ENCODE peak calls at places on chromosome 6, in six cellular contexts. P is K562, U is psoas muscle, H is Caco-2, S is hepatocyte, X is pancreas. G is an unnamed sample. For H3K4me1, the result is how much of the 10 kb centered on the place peaks cover.

GRCh38 chr6:132257561-132257960 is 143.7 kb downstream of the MOXD1 start:
- DNase-seq in X (no peak), S (peak), P (no peak), H (no peak), U (no peak), G (no peak)

GRCh38 chr6:75882734-75883133 is 133.7 kb downstream of the MYO6 start:
- DNase-seq in X (no peak), U (no peak), S (no peak), H (no peak), P (no peak), G (no peak)

GRCh38 chr6:13526718-13527668 is 39.6 kb upstream of the GFOD1 start:
- DNase-seq in S (no peak), P (no peak), H (no peak), U (peak), X (no peak), G (peak)

GRCh38 chr6:92682999-92683398 is 736.4 kb downstream of the EPHA7 start:
- DNase-seq in S (no peak), X (no peak), P (no peak), U (no peak), H (no peak), G (no peak)

GRCh38 chr6:29631860-29632731 is 887 bp downstream of the GABBR1 start:
- DNase-seq in S (peak), H (peak), X (peak), U (peak), P (peak), G (peak)

GRCh38 chr6:95511404-95511803 is 65.9 kb upstream of the MANEA start:
- DNase-seq in H (no peak), X (no peak), U (no peak), P (no peak), S (no peak), G (no peak)

GRCh38 chr6:136647363-136647763 is 97.1 kb upstream of the MAP7 start:
- DNase-seq in P (no peak), S (peak), U (no peak), H (no peak), X (peak), G (no peak)

GRCh38 chr6:90078513-90079289 is 184.4 kb downstream of the GJA10 start:
- DNase-seq in P (peak), X (no peak), U (no peak), H (no peak), S (no peak), G (no peak)

GRCh38 chr6:80077067-80077466 is 29.4 kb upstream of the BCKDHB start:
- DNase-seq in U (no peak), H (no peak), X (no peak), P (no peak), S (no peak), G (no peak)

DNA sequence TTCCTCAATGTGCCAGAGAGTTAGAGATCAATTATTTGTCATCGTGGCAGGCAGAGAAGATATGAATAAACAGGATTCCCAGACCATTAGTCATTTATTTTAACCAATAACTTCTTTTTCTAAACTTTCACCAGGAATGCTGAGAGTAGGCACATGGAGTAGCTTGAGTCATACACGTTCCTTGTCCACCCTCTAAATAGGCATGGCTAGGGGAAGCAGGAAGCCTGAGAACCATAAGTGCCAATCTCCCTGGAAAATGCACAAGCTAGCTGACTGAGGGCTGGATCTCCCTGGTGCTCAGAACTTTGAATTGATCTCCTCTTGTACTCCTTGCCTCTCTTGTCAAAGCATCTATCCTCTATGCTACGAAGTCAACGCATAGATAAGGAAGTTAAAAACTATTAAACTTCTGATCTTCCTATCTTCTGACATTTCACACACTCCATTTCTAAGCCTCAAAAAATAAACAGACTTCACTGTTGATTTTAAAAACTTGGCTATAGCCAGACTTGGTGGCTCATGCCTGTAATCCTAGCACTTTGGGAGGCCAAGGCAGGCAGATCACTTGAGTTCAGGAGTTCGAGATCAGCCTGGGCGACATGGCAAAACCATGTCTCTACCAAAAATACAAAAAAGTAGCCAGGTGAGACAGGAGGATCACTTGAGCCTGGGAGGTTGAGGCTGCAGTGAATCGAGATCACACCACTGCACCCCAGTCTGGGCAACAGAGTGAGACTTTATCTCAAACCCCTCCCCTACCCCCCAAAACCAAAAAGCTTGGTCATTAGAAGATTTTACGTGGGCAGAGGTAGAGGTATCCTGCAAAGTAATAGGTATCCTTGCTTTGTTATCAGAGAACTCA is 11.8 kb downstream of the ADTRP start:
- DNase-seq in P (no peak), U (no peak), X (peak), H (no peak), S (peak), G (no peak)
- H3K4me1 ChIP-seq in P (under half), U (under half), X (under half), H (under half), S (under half), G (under half)

GRCh38 chr6:43874814-43875590 is 105.0 kb downstream of the VEGFA start:
- DNase-seq in P (no peak), U (no peak), H (no peak), X (no peak), S (no peak), G (no peak)
- H3K4me1 ChIP-seq in P (under half), U (under half), H (under half), X (under half), S (under half), G (half or more)

GRCh38 chr6:3005874-3006273 is 6.2 kb downstream of the NQO2 start:
- DNase-seq in H (no peak), X (no peak), S (no peak), U (no peak), P (no peak), G (no peak)
- H3K4me1 ChIP-seq in H (under half), X (under half), S (under half), U (under half), P (under half), G (under half)

GRCh38 chr6:167049275-167049674 is 50.1 kb downstream of the CEP43 start:
- DNase-seq in U (no peak), H (no peak), S (no peak), P (no peak), X (no peak), G (no peak)
- H3K4me1 ChIP-seq in U (under half), H (under half), S (under half), P (under half), X (under half), G (under half)

DNA sequence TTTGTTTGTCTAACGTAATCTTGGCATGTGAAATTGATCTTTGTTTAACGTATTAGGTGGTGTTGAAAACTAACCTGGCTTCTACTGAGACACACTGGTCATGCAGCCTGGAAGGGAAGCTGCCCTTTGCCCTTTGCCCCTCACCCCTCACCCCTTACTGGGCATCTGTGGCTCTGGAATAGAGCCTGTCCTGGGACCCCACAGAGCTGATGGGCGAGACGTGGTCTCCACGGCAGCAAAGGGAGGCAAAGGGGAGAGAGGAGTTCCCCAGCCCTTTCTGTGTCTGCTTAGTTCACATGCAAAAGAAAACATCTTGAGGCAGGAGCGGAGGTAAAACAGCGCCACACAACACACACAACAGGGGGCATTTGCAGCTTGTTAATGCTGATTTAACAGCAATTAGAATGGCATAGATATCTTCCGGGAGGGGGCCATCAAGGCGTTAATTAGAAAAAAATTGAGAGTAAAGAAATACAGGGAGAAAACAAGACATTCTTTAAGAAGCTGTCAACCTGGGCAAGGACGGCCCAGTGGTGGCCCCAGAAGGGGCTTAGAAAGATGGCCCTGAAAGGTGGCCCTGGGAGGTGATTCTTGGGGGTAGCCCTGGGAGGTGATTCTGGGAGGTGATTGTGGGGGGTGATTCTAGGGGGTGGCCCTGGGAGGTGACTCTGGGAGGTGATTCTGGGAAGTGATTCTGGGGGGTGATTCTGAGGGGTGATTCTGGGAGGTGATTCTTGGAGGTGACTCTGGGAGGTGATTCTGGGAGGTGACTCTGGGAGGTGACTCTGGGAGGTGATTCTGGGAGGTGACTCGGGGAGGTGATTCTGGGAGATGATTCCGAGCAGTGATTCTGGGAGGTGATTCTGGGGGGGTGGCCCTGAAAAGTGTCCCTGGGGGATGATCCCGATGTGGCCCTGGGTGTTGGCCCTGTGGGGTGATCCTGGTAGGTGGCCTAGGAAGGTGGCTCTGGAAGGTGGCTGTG is 44.5 kb upstream of the DACT2 start:
- DNase-seq in S (no peak), H (no peak), X (no peak), U (peak), P (no peak), G (no peak)
- H3K4me1 ChIP-seq in S (under half), H (under half), X (under half), U (under half), P (under half), G (under half)

GRCh38 chr6:2984738-2985381 is 13.5 kb upstream of the SERPINB6 start:
- DNase-seq in H (no peak), U (no peak), S (no peak), P (no peak), X (no peak), G (no peak)

GRCh38 chr6:2978923-2979322 is 7.6 kb upstream of the SERPINB6 start:
- DNase-seq in P (no peak), H (no peak), X (no peak), S (no peak), U (no peak), G (no peak)

GRCh38 chr6:2980465-2980855 is 9.1 kb upstream of the SERPINB6 start:
- DNase-seq in U (no peak), S (no peak), X (no peak), H (no peak), P (no peak), G (no peak)

GRCh38 chr6:2979819-2980464 is 8.6 kb upstream of the SERPINB6 start:
- DNase-seq in P (no peak), X (no peak), U (no peak), S (no peak), H (no peak), G (peak)

GRCh38 chr6:2982464-2983121 is 11.2 kb upstream of the SERPINB6 start:
- DNase-seq in P (no peak), U (no peak), S (no peak), H (no peak), X (no peak), G (no peak)
- H3K4me1 ChIP-seq in P (half or more), U (under half), S (under half), H (under half), X (under half), G (under half)

G was measured in cardiac muscle cell.